ENCODE peak calls at places on chromosomes 16 and 17, in ten cellular contexts. P, F, Z, B, J, C, X, G, D and E are unnamed samples.

GRCh38 chr17:80498242-80498919 is 22.0 kb upstream of the NPTX1 start:
- DNase-seq in P (no peak), F (peak), Z (no peak), B (peak), J (no peak), C (no peak), X (peak), G (no peak), D (peak), E (no peak)

GRCh38 chr17:66661411-66661843 is 173.5 kb upstream of the CACNG5 start:
- DNase-seq in P (no peak), F (peak), Z (no peak), B (no peak), J (no peak), C (no peak), X (no peak), G (no peak), D (peak), E (peak)

GRCh38 chr16:30769379-30770089 is 7.4 kb downstream of the RNF40 start:
- DNase-seq in P (peak), F (no peak), Z (no peak), B (no peak), J (no peak), C (no peak), X (no peak), G (no peak), D (no peak), E (no peak)

GRCh38 chr16:50509521-50510341 is 38.5 kb upstream of the NKD1 start:
- DNase-seq in P (no peak), F (peak), Z (no peak), B (no peak), J (no peak), C (peak), X (peak), G (no peak), D (no peak), E (peak)

GRCh38 chr16:12203780-12204351 is 227.3 kb downstream of the SNX29 start:
- DNase-seq in P (no peak), F (no peak), Z (no peak), B (no peak), J (no peak), C (peak), X (peak), G (no peak), D (no peak), E (no peak)

GRCh38 chr16:2156025-2156848 is 655 bp downstream of the TRAF7 start:
- DNase-seq in P (peak), F (peak), Z (no peak), B (no peak), J (no peak), C (peak), X (peak), G (no peak), D (peak), E (peak)

GRCh38 chr17:14321476-14321949 is 20.6 kb downstream of the HS3ST3B1 start:
- DNase-seq in P (no peak), F (no peak), Z (no peak), B (no peak), J (no peak), C (no peak), X (no peak), G (no peak), D (peak), E (no peak)

GRCh38 chr17:14833201-14833773 is 431.8 kb downstream of the PMP22 start:
- DNase-seq in P (no peak), F (peak), Z (peak), B (no peak), J (no peak), C (no peak), X (no peak), G (peak), D (peak), E (peak)

GRCh38 chr17:75611746-75612437 is 21.3 kb upstream of the SMIM5 start:
- DNase-seq in P (no peak), F (no peak), Z (no peak), B (no peak), J (no peak), C (no peak), X (no peak), G (no peak), D (no peak), E (no peak)

GRCh38 chr17:47693667-47694017 is 319 bp upstream of the TBKBP1 start:
- DNase-seq in P (no peak), F (no peak), Z (no peak), B (no peak), J (no peak), C (no peak), X (no peak), G (no peak), D (no peak), E (no peak)

GRCh38 chr17:47694018-47694817 is at the start of gene TBKBP1:
- DNase-seq in P (peak), F (peak), Z (no peak), B (peak), J (peak), C (peak), X (peak), G (no peak), D (peak), E (peak)

GRCh38 chr17:47696717-47697642 is 3.0 kb downstream of the TBKBP1 start:
- DNase-seq in P (no peak), F (no peak), Z (no peak), B (no peak), J (no peak), C (no peak), X (no peak), G (no peak), D (no peak), E (no peak)

GRCh38 chr17:47694818-47695663 is 1.1 kb downstream of the TBKBP1 start:
- DNase-seq in P (peak), F (peak), Z (no peak), B (peak), J (peak), C (peak), X (peak), G (no peak), D (peak), E (peak)

GRCh38 chr17:47695664-47696376 is 1.9 kb downstream of the TBKBP1 start:
- DNase-seq in P (no peak), F (peak), Z (no peak), B (no peak), J (no peak), C (no peak), X (no peak), G (no peak), D (no peak), E (no peak)
- H3K4me3 ChIP-seq in P (peak), F (peak), Z (peak), B (peak), J (peak), C (peak), X (peak), G (peak), D (peak), E (peak)

DNA sequence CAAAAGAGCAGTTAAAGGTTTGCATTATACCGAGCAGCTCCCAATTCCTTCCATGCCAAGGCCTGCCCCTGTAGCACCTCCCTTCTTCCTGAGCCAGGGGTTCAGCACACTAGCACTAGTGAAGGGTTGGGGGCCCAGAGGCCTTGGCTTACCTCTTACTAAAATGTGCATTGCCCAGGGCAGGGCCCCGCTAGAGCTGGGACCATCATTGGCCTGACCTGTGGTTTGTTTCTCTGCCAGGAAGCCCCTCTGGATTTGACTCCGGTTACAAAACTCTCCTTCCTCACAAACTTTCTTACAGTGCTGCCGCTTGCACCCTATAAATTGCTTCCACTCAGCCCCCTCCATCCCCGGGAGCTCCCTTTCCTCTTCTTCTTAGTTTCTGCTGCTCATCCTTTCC is 33.8 kb downstream of the MPRIP start:
- DNase-seq in P (peak), F (no peak), Z (no peak), B (no peak), J (no peak), C (no peak), X (no peak), G (no peak), D (no peak), E (no peak)
- H3K4me3 ChIP-seq in P (no peak), F (no peak), Z (no peak), B (no peak), J (no peak), C (no peak), X (no peak), G (no peak), D (no peak), E (no peak)

DNA sequence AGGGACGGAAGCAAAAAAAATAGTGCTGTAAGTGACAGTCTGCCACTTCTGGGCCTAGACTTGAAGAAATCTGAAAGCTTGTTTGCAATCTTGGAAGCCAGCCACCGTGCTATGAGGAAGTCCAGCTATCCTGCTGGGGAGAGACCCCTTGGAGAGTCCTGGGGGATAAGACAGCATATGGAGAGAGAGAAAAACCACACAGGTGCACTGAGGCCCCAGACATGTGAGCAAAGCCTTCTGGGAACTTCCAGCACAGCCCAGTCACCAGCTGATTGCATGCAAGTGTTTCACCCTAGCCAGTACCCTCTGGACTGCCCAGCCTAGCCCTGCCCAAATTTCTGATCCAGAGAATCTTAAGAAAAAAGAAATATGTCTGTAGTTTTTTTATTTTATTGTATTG is 12.6 kb upstream of the ALOX12B start:
- DNase-seq in P (no peak), F (no peak), Z (no peak), B (no peak), J (no peak), C (no peak), X (no peak), G (no peak), D (no peak), E (no peak)
- H3K4me3 ChIP-seq in P (no peak), F (no peak), Z (no peak), B (no peak), J (no peak), C (no peak), X (no peak), G (no peak), D (no peak), E (no peak)

GRCh38 chr16:15856901-15857778 is at the start of gene MYH11:
- DNase-seq in P (no peak), F (no peak), Z (no peak), B (no peak), J (no peak), C (no peak), X (peak), G (no peak), D (no peak), E (peak)

GRCh38 chr16:15854906-15855703 is 1.7 kb downstream of the MYH11 start:
- DNase-seq in P (no peak), F (no peak), Z (no peak), B (no peak), J (no peak), C (no peak), X (no peak), G (no peak), D (no peak), E (no peak)

GRCh38 chr16:15857779-15858560 is 1.1 kb upstream of the MYH11 start:
- DNase-seq in P (no peak), F (peak), Z (no peak), B (peak), J (peak), C (peak), X (peak), G (no peak), D (peak), E (no peak)

GRCh38 chr16:15855704-15856003 is 1.2 kb downstream of the MYH11 start:
- DNase-seq in P (no peak), F (no peak), Z (no peak), B (no peak), J (no peak), C (no peak), X (no peak), G (no peak), D (no peak), E (no peak)

DNA sequence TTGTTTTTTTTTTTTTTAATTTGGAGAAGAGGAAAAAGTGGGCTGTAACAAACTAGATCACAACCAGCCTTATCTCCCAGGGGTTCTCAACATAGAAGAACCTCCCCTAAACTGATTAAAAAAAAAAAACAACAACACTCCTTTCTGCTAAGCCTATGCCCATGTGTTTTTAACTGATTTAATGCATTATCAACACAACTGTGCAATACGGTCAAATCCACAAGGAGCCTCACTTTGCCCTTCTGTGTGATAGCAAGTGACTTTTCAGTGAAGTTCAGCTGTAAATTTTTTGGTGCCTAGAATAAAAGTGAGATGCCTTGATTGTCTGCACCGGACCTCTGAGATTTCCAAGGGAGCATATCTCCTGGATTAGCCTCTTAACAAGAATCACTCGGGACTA is 611 bp downstream of the MYH11 start:
- DNase-seq in P (no peak), F (no peak), Z (no peak), B (no peak), J (no peak), C (no peak), X (no peak), G (no peak), D (no peak), E (no peak)
- H3K4me3 ChIP-seq in P (peak), F (no peak), Z (no peak), B (peak), J (peak), C (no peak), X (peak), G (no peak), D (no peak), E (no peak)